ENCODE peak calls at places on chromosome 5, in nine cellular contexts. J, U, G, N, D, I, Y, S and T are unnamed samples.

GRCh38 chr5:132779961-132780360 is 2.9 kb upstream of the SEPTIN8 start:
- DNase-seq in J (no peak), U (no peak), G (no peak), N (no peak), D (no peak), I (no peak), Y (no peak), S (peak), T (no peak)

GRCh38 chr5:148730272-148730954 is 76.1 kb upstream of the HTR4 start:
- DNase-seq in J (peak), U (no peak), G (peak), N (no peak), D (no peak), I (no peak), Y (no peak), S (no peak), T (peak)

GRCh38 chr5:144567416-144567770 is 396.7 kb downstream of the KCTD16 start:
- DNase-seq in J (no peak), U (peak), G (no peak), N (no peak), D (no peak), I (no peak), Y (no peak), S (no peak), T (no peak)

GRCh38 chr5:14071433-14071832 is 71.7 kb upstream of the TRIO start:
- DNase-seq in J (no peak), U (no peak), G (no peak), N (no peak), D (no peak), I (no peak), Y (no peak), S (no peak), T (no peak)

GRCh38 chr5:134268019-134268601 is 42.2 kb upstream of the PPP2CA start:
- DNase-seq in J (no peak), U (no peak), G (no peak), N (no peak), D (no peak), I (no peak), Y (no peak), S (no peak), T (no peak)

GRCh38 chr5:149135536-149136201 is 5.6 kb upstream of the ABLIM3 start:
- DNase-seq in J (peak), U (peak), G (peak), N (no peak), D (no peak), I (no peak), Y (peak), S (no peak), T (no peak)

GRCh38 chr5:43664641-43665040 is 61.7 kb downstream of the NNT start:
- DNase-seq in J (peak), U (peak), G (no peak), N (no peak), D (no peak), I (no peak), Y (no peak), S (no peak), T (no peak)

GRCh38 chr5:91390268-91390667 is 7.2 kb upstream of the ARRDC3 start:
- DNase-seq in J (no peak), U (no peak), G (no peak), N (no peak), D (no peak), I (no peak), Y (no peak), S (no peak), T (no peak)

GRCh38 chr5:157594237-157594636 is 18.7 kb upstream of the ADAM19 start:
- DNase-seq in J (no peak), U (no peak), G (no peak), N (no peak), D (no peak), I (no peak), Y (no peak), S (no peak), T (no peak)

GRCh38 chr5:159178978-159179377 is 30.4 kb downstream of the RNF145 start:
- DNase-seq in J (peak), U (peak), G (peak), N (peak), D (no peak), I (peak), Y (peak), S (no peak), T (no peak)

GRCh38 chr5:35046754-35047153 is 995 bp downstream of the AGXT2 start:
- DNase-seq in J (peak), U (peak), G (peak), N (no peak), D (no peak), I (no peak), Y (peak), S (no peak), T (no peak)

GRCh38 chr5:9927521-9927997 is 297.4 kb upstream of the TAS2R1 start:
- DNase-seq in J (peak), U (no peak), G (no peak), N (no peak), D (no peak), I (no peak), Y (no peak), S (no peak), T (no peak)

GRCh38 chr5:14706615-14707021 is 42.1 kb downstream of the OTULIN start:
- DNase-seq in J (peak), U (no peak), G (peak), N (peak), D (no peak), I (no peak), Y (peak), S (no peak), T (peak)

GRCh38 chr5:93311825-93312224 is 269.2 kb downstream of the NR2F1-AS1 start:
- DNase-seq in J (no peak), U (no peak), G (no peak), N (no peak), D (no peak), I (no peak), Y (no peak), S (no peak), T (no peak)

GRCh38 chr5:44953078-44953477 is 144.3 kb downstream of the MRPS30 start:
- DNase-seq in J (no peak), U (no peak), G (no peak), N (no peak), D (no peak), I (no peak), Y (no peak), S (no peak), T (no peak)

GRCh38 chr5:128111818-128112448 is 28.4 kb downstream of the SLC12A2 start:
- DNase-seq in J (peak), U (peak), G (no peak), N (no peak), D (no peak), I (no peak), Y (peak), S (no peak), T (no peak)

GRCh38 chr5:777756-778161 is 6.8 kb downstream of the ZDHHC11B start:
- DNase-seq in J (no peak), U (no peak), G (no peak), N (no peak), D (no peak), I (no peak), Y (no peak), S (no peak), T (no peak)

GRCh38 chr5:178774866-178775539 is 44.5 kb upstream of the ZNF354A start:
- DNase-seq in J (no peak), U (no peak), G (no peak), N (no peak), D (no peak), I (no peak), Y (no peak), S (no peak), T (no peak)

GRCh38 chr5:103059525-103059924 is 60.4 kb downstream of the GIN1 start:
- DNase-seq in J (no peak), U (no peak), G (no peak), N (no peak), D (no peak), I (no peak), Y (no peak), S (no peak), T (no peak)

GRCh38 chr5:60287174-60287771 is 393.7 kb upstream of the PDE4D start:
- DNase-seq in J (peak), U (peak), G (no peak), N (peak), D (peak), I (peak), Y (no peak), S (no peak), T (no peak)